ENCODE peak calls at places on chromosomes 11 and 22, in eight cellular contexts. I is AG08396; Y is T-helper 2 cell; H is HFF-Myc; T is mucosa of descending colon; Q is cardiac muscle cell; U is iris pigment epithelial cell; N is activated T-cell treated with anti-CD3 and anti-CD28 coated beads, Interleukin-2, amount 50 U/mL, for 72 hours. K is an unnamed sample.

GRCh38 chr11:90737328-90738050 is 514.6 kb upstream of the CHORDC1 start:
- DNase-seq in U (peak; percentile 10), I (no peak), T (no peak), Q (no peak), H (no peak), Y (no peak), N (no peak), K (no peak)

GRCh38 chr11:116563028-116563712 is 209.6 kb downstream of the BUD13 start:
- DNase-seq in Y (no peak), U (no peak), I (peak; percentile 55), H (no peak), N (no peak), T (peak; percentile 2), Q (peak; percentile 26), K (no peak)

GRCh38 chr11:6621711-6622211 is 2.5 kb upstream of the TPP1 start:
- DNase-seq in T (no peak), I (no peak), Q (no peak), U (no peak), Y (no peak), N (no peak), H (no peak), K (no peak)

GRCh38 chr11:69446108-69446507 is 35.4 kb upstream of the LINC01488 start:
- DNase-seq in N (no peak), U (peak; percentile 13), T (no peak), Q (no peak), Y (no peak), I (no peak), H (no peak), K (peak; percentile 41)

GRCh38 chr11:7826316-7826715 is 29.6 kb upstream of the OR5P2 start:
- DNase-seq in H (no peak), Y (no peak), N (no peak), T (no peak), U (no peak), Q (no peak), I (no peak), K (no peak)

GRCh38 chr11:2097356-2097997 is 41.7 kb downstream of the IGF2 start:
- DNase-seq in U (peak; percentile 92), I (peak; percentile 89), N (no peak), Q (peak; percentile 50), H (no peak), Y (no peak), T (peak; percentile 31), K (peak; percentile 16)

GRCh38 chr11:43992834-43993637 is 50.6 kb downstream of the C11orf96 start:
- DNase-seq in I (no peak), Y (no peak), H (no peak), T (peak; percentile 22), Q (no peak), U (peak; percentile 9), N (no peak), K (peak; percentile 40)

GRCh38 chr11:111586305-111586915 is 15.8 kb upstream of the SIK2 start:
- DNase-seq in H (no peak), T (peak; percentile 84), U (peak; percentile 68), I (no peak), N (peak; percentile 40), Q (peak; percentile 49), Y (no peak), K (peak; percentile 56)

GRCh38 chr11:76161261-76161961 is 44.9 kb downstream of the WNT11 start:
- DNase-seq in H (peak; percentile 27), Q (peak; percentile 44), Y (no peak), U (peak; percentile 9), N (no peak), T (no peak), I (peak; percentile 63), K (no peak)

GRCh38 chr11:58004664-58005063 is 19.0 kb upstream of the OR9Q1 start:
- DNase-seq in T (no peak), H (no peak), Q (no peak), U (no peak), I (no peak), Y (no peak), N (no peak), K (no peak)

GRCh38 chr11:96219981-96220623 is 122.9 kb downstream of the MAML2 start:
- DNase-seq in Y (no peak), H (no peak), I (no peak), T (no peak), U (peak; percentile 77), N (no peak), Q (no peak), K (peak; percentile 29)

GRCh38 chr22:38697055-38697980 is 3.4 kb downstream of the JOSD1 start:
- DNase-seq in Y (no peak), T (no peak), Q (peak; percentile 25), N (no peak), H (no peak), I (peak; percentile 50), U (peak; percentile 62), K (no peak)

GRCh38 chr11:12725047-12725862 is 51.0 kb downstream of the TEAD1 start:
- DNase-seq in Y (no peak), H (no peak), I (no peak), U (peak; percentile 77), N (no peak), Q (no peak), T (no peak), K (no peak)

GRCh38 chr11:3153291-3153861 is 11.7 kb downstream of the OSBPL5 start:
- DNase-seq in H (no peak), Q (no peak), I (peak; percentile 87), U (peak; percentile 83), N (no peak), T (peak; percentile 29), Y (no peak), K (peak; percentile 46)

GRCh38 chr11:76806131-76806530 is 23.0 kb downstream of the TSKU start:
- DNase-seq in Y (no peak), H (no peak), T (no peak), U (no peak), N (no peak), Q (no peak), I (no peak), K (no peak)

K was measured in adrenal gland.